ENCODE peak calls at places on chromosomes 7 and 10, in five cellular contexts. P is BE2C, F is fibroblast of lung, Z is HepG2, K is heart left ventricle. G is an unnamed sample. For H3K9me3, the result is how much of the 10 kb centered on the place peaks cover.

GRCh38 chr10:52420656-52421055 is 106.6 kb downstream of the DKK1 start:
- DNase-seq in K (no peak), Z (no peak), F (no peak), P (no peak), G (no peak)

GRCh38 chr10:43211431-43212042 is 55.3 kb downstream of the RASGEF1A start:
- DNase-seq in Z (no peak), K (no peak), F (no peak), P (no peak), G (no peak)

GRCh38 chr7:22001345-22002004 is 55.8 kb upstream of the CDCA7L start:
- DNase-seq in P (peak), Z (peak), K (no peak), F (peak), G (no peak)

GRCh38 chr10:47029181-47029971 is 118.1 kb downstream of the PTPN20 start:
- DNase-seq in Z (no peak), F (no peak), K (peak), P (peak), G (no peak)

GRCh38 chr7:18940577-18941134 is 176.8 kb downstream of the TWIST1 start:
- DNase-seq in K (no peak), Z (no peak), P (no peak), F (no peak), G (no peak)

GRCh38 chr7:116499168-116500070 is at the start of gene CAV2:
- DNase-seq in K (peak), P (peak), F (peak), Z (no peak), G (peak)

GRCh38 chr7:73683916-73684693 is 708 bp downstream of the BUD23 start:
- DNase-seq in K (no peak), P (no peak), Z (no peak), F (no peak), G (no peak)

GRCh38 chr10:69648461-69648860 is 18.4 kb downstream of the FAM241B start:
- DNase-seq in K (no peak), F (no peak), P (no peak), Z (no peak), G (no peak)

GRCh38 chr7:8226526-8226925 is 35.4 kb downstream of the ICA1 start:
- DNase-seq in Z (no peak), F (no peak), K (peak), P (no peak), G (no peak)

GRCh38 chr10:130769146-130770017 is 542.1 kb downstream of the TCERG1L start:
- DNase-seq in K (no peak), P (no peak), Z (no peak), F (no peak), G (no peak)

GRCh38 chr7:146090023-146090645 is 26.5 kb upstream of the CNTNAP2 start:
- DNase-seq in Z (peak), P (no peak), K (no peak), F (peak), G (no peak)

GRCh38 chr7:4791738-4792536 is 16.5 kb downstream of the AP5Z1 start:
- DNase-seq in P (peak), K (peak), F (peak), Z (peak), G (peak)

GRCh38 chr7:111763221-111763791 is 201.0 kb upstream of the IMMP2L start:
- DNase-seq in F (peak), Z (peak), P (peak), K (no peak), G (no peak)

GRCh38 chr7:44224216-44224950 is 23.6 kb downstream of the YKT6 start:
- DNase-seq in Z (no peak), P (no peak), F (no peak), K (peak), G (no peak)

GRCh38 chr7:139738101-139738489 is 39.7 kb downstream of the HIPK2 start:
- DNase-seq in P (no peak), Z (peak), F (peak), K (no peak), G (no peak)

GRCh38 chr10:43202224-43202656 is 64.0 kb downstream of the CSGALNACT2 start:
- DNase-seq in K (peak), Z (no peak), F (peak), P (peak), G (peak)

GRCh38 chr7:108189733-108190388 is 59.7 kb upstream of the LAMB4 start:
- DNase-seq in F (no peak), P (no peak), Z (no peak), K (no peak), G (no peak)

GRCh38 chr10:17161788-17162187 is 32.2 kb upstream of the CUBN start:
- DNase-seq in Z (no peak), F (no peak), P (no peak), K (no peak), G (no peak)

GRCh38 chr7:46195934-46196333 is 274.9 kb upstream of the IGFBP3 start:
- DNase-seq in Z (no peak), F (no peak), K (no peak), P (no peak), G (no peak)

GRCh38 chr10:122333037-122333436 is 41.5 kb upstream of the PLEKHA1 start:
- DNase-seq in K (no peak), Z (no peak), F (no peak), P (no peak), G (no peak)

GRCh38 chr10:62384057-62384446 is 9.9 kb downstream of the ZNF365 start:
- DNase-seq in Z (no peak), P (no peak), K (no peak), F (peak), G (no peak)

GRCh38 chr10:86632951-86633350 is 21.4 kb upstream of the OPN4 start:
- DNase-seq in K (no peak), P (no peak), F (no peak), Z (peak), G (no peak)

GRCh38 chr10:86017841-86018734 is 348.5 kb downstream of the GRID1 start:
- DNase-seq in Z (no peak), K (peak), F (no peak), P (peak), G (no peak)

GRCh38 chr7:138555684-138556083 is 95.6 kb downstream of the TRIM24 start:
- DNase-seq in F (no peak), Z (no peak), P (no peak), K (no peak), G (no peak)
- H3K9me3 ChIP-seq in F (under half), Z (under half), P (under half), K (under half), G (under half)

DNA sequence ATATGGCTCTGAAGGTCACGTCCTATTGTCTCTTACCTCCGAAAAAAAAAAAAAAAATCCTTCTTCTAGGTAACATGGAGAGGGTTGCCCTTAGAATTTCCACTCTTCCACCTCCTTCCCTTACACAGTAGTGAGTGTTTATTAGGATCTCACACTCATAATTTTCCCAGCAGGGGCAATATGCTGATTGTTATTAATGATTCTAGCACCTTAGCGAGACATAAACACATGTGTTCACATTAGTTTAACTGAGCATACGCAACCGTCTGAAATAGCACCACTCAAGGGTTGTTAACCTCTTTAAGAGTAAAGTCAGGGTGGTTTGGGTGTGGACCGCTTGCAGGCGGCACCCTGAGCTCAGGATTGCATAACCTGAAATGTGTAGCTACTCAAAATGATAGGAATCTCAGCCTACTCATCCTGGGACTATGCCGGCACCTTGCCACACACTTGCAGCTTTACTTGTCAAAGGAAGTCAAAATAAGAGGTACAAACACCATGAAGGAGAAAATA is 52.2 kb downstream of the CPEB3 start:
- DNase-seq in F (peak), K (peak), Z (peak), P (no peak), G (peak)
- H3K4me3 ChIP-seq in F (peak), K (peak), Z (peak), P (no peak), G (peak)

DNA sequence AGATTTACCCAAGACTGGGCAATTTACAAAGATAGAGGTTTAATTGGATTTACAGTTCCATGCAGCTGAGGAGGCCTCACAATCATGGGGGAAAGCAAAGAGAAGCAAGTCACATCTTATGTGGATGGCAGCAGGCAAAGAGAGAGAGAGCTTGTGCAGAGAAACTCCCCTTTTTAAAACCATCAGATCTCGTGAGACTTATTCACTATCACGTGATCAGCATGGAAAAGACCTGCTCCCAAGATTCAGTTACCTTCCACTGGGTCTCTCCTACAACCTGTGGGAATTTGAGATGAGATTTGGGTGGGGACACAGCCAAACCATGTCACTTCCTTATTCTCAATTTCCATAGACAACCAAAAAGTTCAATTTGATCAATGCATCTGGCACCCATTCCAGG is 24.9 kb upstream of the NOBOX start:
- DNase-seq in P (no peak), K (no peak), Z (no peak), F (no peak), G (no peak)
- H3K9me3 ChIP-seq in P (under half), K (under half), Z (under half), F (under half), G (under half)

DNA sequence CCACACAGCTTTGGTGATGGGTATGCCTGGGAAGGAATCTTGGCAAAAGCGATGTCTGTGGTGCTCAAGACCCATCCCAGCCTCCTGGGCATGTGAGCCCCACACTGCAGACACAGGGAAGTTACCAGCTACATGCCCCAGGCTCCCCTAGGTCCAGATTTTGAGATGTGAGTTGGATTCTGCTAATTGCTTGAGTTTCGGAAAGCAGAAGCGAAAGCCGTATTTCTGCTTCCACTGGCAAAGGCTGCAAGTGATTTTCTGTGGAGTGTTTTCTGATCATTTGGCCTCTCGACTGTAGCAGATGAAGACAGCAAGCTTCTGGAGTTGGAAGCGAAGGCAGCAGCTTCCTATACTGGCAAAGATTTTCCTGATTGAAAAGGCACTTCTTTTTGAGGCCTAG is 29.7 kb downstream of the ANKRD16 start:
- DNase-seq in P (no peak), Z (no peak), F (no peak), K (no peak), G (no peak)
- H3K4me3 ChIP-seq in P (no peak), Z (no peak), F (no peak), K (no peak), G (no peak)

DNA sequence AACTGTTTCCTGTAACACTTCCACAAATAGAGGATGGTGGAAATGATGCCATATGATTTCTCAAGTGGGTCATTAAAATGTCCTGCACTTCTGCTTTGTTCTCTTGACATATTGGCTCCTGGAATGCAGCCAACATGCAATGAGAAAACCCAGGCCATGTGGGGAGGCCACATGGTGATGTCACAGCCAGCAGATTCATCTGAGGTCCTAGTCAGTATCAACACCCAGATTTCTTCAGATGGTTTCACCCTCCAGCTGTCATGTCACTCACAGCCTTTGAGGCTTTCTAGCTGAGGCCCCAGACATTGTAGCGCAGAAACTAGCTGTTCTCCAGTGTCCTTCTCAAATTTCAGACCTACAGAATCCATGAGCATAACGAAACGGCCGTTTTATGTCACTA is 102.3 kb upstream of the NUPR2 start:
- DNase-seq in P (no peak), Z (no peak), K (no peak), F (no peak), G (no peak)
- H3K9me3 ChIP-seq in P (under half), Z (under half), K (under half), F (under half), G (under half)

GRCh38 chr7:158289761-158290523 is 297.7 kb downstream of the PTPRN2 start:
- DNase-seq in P (no peak), Z (no peak), K (no peak), F (no peak), G (no peak)
- H3K4me3 ChIP-seq in P (no peak), Z (no peak), K (no peak), F (no peak), G (no peak)

GRCh38 chr10:84198206-84198915 is 4.0 kb downstream of the CDHR1 start:
- DNase-seq in K (no peak), Z (no peak), P (no peak), F (no peak), G (no peak)
- H3K9me3 ChIP-seq in K (under half), Z (under half), P (under half), F (under half), G (under half)

G was measured in uterus.